ENCODE peak calls at places on chromosome 1, in four cellular contexts. P is IMR-90, R is mesenchymal stem cell, T is H1. W is an unnamed sample. For H3K36me3, the result is how much of the 10 kb centered on the place peaks cover.

GRCh38 chr1:221884821-221885220 is 142.9 kb upstream of the DUSP10 start:
- DNase-seq in R (no peak), P (peak), T (no peak), W (no peak)

GRCh38 chr1:218034464-218034863 is 250.6 kb upstream of the RRP15 start:
- DNase-seq in R (no peak), P (no peak), T (no peak), W (peak)

GRCh38 chr1:71521655-71522264 is 440.9 kb upstream of the ZRANB2 start:
- DNase-seq in P (peak), T (no peak), R (peak), W (peak)

GRCh38 chr1:62312698-62313097 is 6.5 kb downstream of the KANK4 start:
- DNase-seq in T (no peak), R (no peak), P (no peak), W (no peak)

GRCh38 chr1:66503841-66504470 is 30.0 kb upstream of the SGIP1 start:
- DNase-seq in R (peak), T (peak), P (peak), W (peak)

GRCh38 chr1:241998412-241998921 is 431 bp downstream of the MAP1LC3C start:
- DNase-seq in T (peak), P (peak), R (peak), W (peak)

GRCh38 chr1:178337091-178337726 is 159.6 kb downstream of the CLEC20A start:
- DNase-seq in R (peak), P (no peak), T (no peak), W (no peak)

GRCh38 chr1:89466307-89466925 is 58.2 kb upstream of the LRRC8B start:
- DNase-seq in P (no peak), T (no peak), R (no peak), W (no peak)

GRCh38 chr1:58412071-58412580 is 134.4 kb downstream of the OMA1 start:
- DNase-seq in R (peak), P (peak), T (no peak), W (no peak)

GRCh38 chr1:222995230-222995580 is 147.8 kb downstream of the TLR5 start:
- DNase-seq in P (no peak), R (no peak), T (no peak), W (no peak)

GRCh38 chr1:178031856-178032320 is 62.0 kb upstream of the RASAL2 start:
- DNase-seq in P (peak), R (peak), T (peak), W (peak)

GRCh38 chr1:59393211-59394180 is 96.6 kb downstream of the FGGY start:
- DNase-seq in T (no peak), P (peak), R (peak), W (no peak)

GRCh38 chr1:67719329-67720196 is 34.6 kb downstream of the GADD45A start:
- DNase-seq in R (no peak), T (no peak), P (no peak), W (no peak)

GRCh38 chr1:175150596-175151319 is 41.8 kb downstream of the KIAA0040 start:
- DNase-seq in T (no peak), P (no peak), R (no peak), W (no peak)

GRCh38 chr1:170145691-170146676 is at the start of gene NTMT2:
- DNase-seq in R (no peak), T (peak), P (peak), W (peak)

GRCh38 chr1:89276690-89277089 is 4.0 kb upstream of the GBP5 start:
- DNase-seq in T (no peak), P (no peak), R (no peak), W (no peak)

GRCh38 chr1:36665478-36666080 is 182.9 kb upstream of the CSF3R start:
- DNase-seq in R (no peak), T (no peak), P (no peak), W (no peak)

GRCh38 chr1:51340380-51340779 is 10.0 kb upstream of the TTC39A start:
- DNase-seq in R (no peak), T (no peak), P (no peak), W (no peak)

GRCh38 chr1:47842228-47842627 is 155.0 kb downstream of the TRABD2B start:
- DNase-seq in R (no peak), T (no peak), P (no peak), W (no peak)

GRCh38 chr1:116377564-116378529 is 4.8 kb downstream of the ATP1A1 start:
- DNase-seq in R (peak), T (no peak), P (peak), W (no peak)

GRCh38 chr1:34130306-34130705 is 34.7 kb downstream of the CSMD2 start:
- DNase-seq in P (no peak), T (no peak), R (no peak), W (no peak)

GRCh38 chr1:29112705-29113406 is 10.8 kb downstream of the TMEM200B start:
- DNase-seq in P (no peak), T (no peak), R (no peak), W (no peak)

GRCh38 chr1:8711161-8711560 is 106.3 kb downstream of the RERE start:
- DNase-seq in P (no peak), R (no peak), T (no peak), W (no peak)

DNA sequence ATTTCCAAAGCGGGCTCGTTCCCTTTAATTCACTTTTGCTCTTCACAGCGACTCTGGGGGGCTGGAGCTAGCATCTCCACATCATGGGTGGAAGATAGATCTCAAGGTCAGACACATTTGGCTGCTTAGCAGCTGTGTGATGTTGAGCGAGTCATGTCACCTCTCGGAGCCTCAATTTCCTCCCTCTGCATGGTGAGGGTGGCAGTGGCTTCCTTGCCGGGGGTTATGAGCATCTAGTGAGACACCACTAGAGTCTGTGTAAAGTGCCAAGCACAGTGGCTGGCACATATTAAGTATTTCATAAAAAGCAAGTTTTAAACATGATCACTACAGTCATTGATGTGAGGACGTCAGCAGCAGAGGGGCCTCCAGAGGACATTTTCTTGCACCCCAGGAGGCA is 16.9 kb upstream of the ECE1 start:
- DNase-seq in P (no peak), R (peak), T (no peak), W (no peak)
- H2BK120ac ChIP-seq in P (no peak), R (no peak), T (no peak), W (no peak)

DNA sequence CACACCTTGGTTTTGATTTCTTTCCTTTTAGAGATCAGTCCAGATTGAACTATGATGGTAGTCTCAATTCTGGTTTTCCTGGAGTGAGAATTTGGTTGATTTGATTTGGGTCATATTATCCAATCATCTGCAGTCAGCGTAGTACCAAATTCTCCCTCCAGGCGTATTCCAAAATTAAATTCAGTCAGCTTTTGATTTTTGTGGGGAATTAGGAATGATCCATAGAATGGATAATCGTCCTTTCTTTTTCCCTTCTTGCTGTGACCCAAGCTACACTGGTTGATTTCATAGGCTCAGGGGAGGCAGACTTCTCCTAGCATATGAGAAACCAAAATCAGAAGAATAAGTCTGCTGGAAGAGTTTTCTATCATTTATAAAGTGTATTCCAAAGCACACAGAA is 4.9 kb downstream of the PRCC start:
- DNase-seq in T (no peak), R (no peak), P (no peak), W (no peak)
- H3K36me3 ChIP-seq in T (under half), R (under half), P (under half), W (under half)

GRCh38 chr1:109214695-109215623 is 1.2 kb downstream of the SARS1 start:
- DNase-seq in T (no peak), P (peak), R (peak), W (no peak)

GRCh38 chr1:109213824-109214693 is at the start of gene SARS1:
- DNase-seq in P (peak), R (peak), T (peak), W (peak)

GRCh38 chr1:109210058-109210457 is 3.7 kb upstream of the SARS1 start:
- DNase-seq in T (no peak), R (no peak), P (no peak), W (no peak)

GRCh38 chr1:109216662-109217061 is 2.9 kb downstream of the SARS1 start:
- DNase-seq in T (no peak), P (no peak), R (no peak), W (no peak)

GRCh38 chr1:109213345-109213823 is 334 bp upstream of the SARS1 start:
- DNase-seq in R (no peak), P (no peak), T (no peak), W (no peak)
- H3K4me3 ChIP-seq in R (peak), P (peak), T (peak), W (peak)

GRCh38 chr1:42933060-42933586 is 25.5 kb downstream of the SLC2A1 start:
- DNase-seq in P (no peak), T (no peak), R (no peak), W (no peak)
- H2BK120ac ChIP-seq in P (no peak), T (no peak), R (no peak), W (no peak)

DNA sequence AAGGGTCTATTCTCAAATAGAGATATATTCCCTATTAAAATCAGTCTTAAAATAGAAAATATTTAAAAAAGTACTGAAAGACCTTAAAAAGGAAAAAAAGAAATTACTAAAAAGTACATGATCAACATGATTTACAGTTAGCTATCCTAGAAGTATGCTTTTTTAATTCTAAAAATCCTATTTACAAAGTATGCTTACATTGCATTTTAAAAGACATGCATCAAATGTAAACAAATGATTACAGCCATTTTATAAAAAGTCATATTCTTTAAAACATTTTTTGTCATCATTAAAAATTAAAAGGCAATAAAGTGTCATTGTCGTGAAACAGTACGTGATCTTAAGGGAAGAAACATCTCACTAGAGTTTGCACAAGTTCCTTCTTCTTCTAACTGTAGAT is 7.9 kb upstream of the C1orf52 start:
- DNase-seq in P (no peak), T (no peak), R (no peak), W (no peak)
- H3K36me3 ChIP-seq in P (under half), T (under half), R (under half), W (half or more)